ENCODE peak calls at places on chromosomes 1 and 21, in four cellular contexts. K is activated CD8-positive, alpha-beta memory T cell treated with anti-CD3 and anti-CD28 coated beads for 1 hour; U is globus pallidus; N is NCI-H345. E is an unnamed sample.

GRCh38 chr1:114215426-114215825 is 61.8 kb upstream of the SYT6 start:
- DNase-seq in K (no peak), U (no peak), N (no peak), E (no peak)

GRCh38 chr1:23098463-23099170 is 70.0 kb downstream of the LUZP1 start:
- DNase-seq in K (peak; percentile 23), U (peak; percentile 71), N (peak; percentile 74), E (peak; percentile 67)

GRCh38 chr21:21196087-21196486 is 197.9 kb downstream of the NCAM2 start:
- DNase-seq in K (no peak), U (no peak), N (no peak), E (no peak)

GRCh38 chr1:79982218-79982617 is 975.7 kb upstream of the ADGRL4 start:
- DNase-seq in K (no peak), U (peak; percentile 64), N (no peak), E (peak; percentile 37)

GRCh38 chr1:210754931-210755670 is 378.8 kb downstream of the KCNH1 start:
- DNase-seq in K (no peak), U (peak; percentile 40), N (peak; percentile 99), E (no peak)

GRCh38 chr1:42941640-42942330 is 16.9 kb downstream of the SLC2A1 start:
- DNase-seq in K (no peak), U (peak; percentile 61), N (no peak), E (peak; percentile 90)

GRCh38 chr1:26537951-26538352 is 8.4 kb downstream of the RPS6KA1 start:
- DNase-seq in K (no peak), U (peak; percentile 75), N (no peak), E (peak; percentile 18)

GRCh38 chr1:241624925-241625324 is 15.2 kb downstream of the CHML start:
- DNase-seq in K (no peak), U (no peak), N (no peak), E (no peak)

GRCh38 chr21:32562426-32562825 is 22.9 kb downstream of the TCP10L start:
- DNase-seq in K (no peak), U (no peak), N (no peak), E (peak; percentile 49)

GRCh38 chr1:67085326-67085725 is 31.4 kb upstream of the SLC35D1 start:
- DNase-seq in K (no peak), U (peak; percentile 50), N (no peak), E (no peak)

GRCh38 chr1:119275930-119276215 is 92.7 kb upstream of the HAO2 start:
- DNase-seq in K (no peak), U (no peak), N (no peak), E (no peak)

GRCh38 chr1:8728464-8728863 is 89.0 kb downstream of the RERE start:
- DNase-seq in K (no peak), U (no peak), N (no peak), E (no peak)

GRCh38 chr1:1918901-1919303 is at the start of gene TMEM52:
- DNase-seq in K (no peak), U (no peak), N (no peak), E (no peak)

GRCh38 chr21:42187976-42188653 is 30.8 kb upstream of the ABCG1 start:
- DNase-seq in K (peak; percentile 62), U (peak; percentile 53), N (no peak), E (peak; percentile 18)

GRCh38 chr1:54679055-54679643 is 36.5 kb upstream of the TTC4 start:
- DNase-seq in K (no peak), U (no peak), N (no peak), E (no peak)

GRCh38 chr1:240000634-240001033 is 91.0 kb upstream of the FMN2 start:
- DNase-seq in K (no peak), U (no peak), N (no peak), E (peak; percentile 75)

GRCh38 chr1:166969074-166969677 is 6.2 kb downstream of the ILDR2 start:
- DNase-seq in K (no peak), U (no peak), N (no peak), E (no peak)

GRCh38 chr1:232168513-232168912 is 461.4 kb downstream of the SIPA1L2 start:
- DNase-seq in K (no peak), U (no peak), N (no peak), E (no peak)

GRCh38 chr1:148264374-148265276 is 112.5 kb upstream of the NBPF11 start:
- DNase-seq in K (no peak), U (peak; percentile 24), N (no peak), E (no peak)

GRCh38 chr1:51326839-51327238 is 3.5 kb downstream of the TTC39A start:
- DNase-seq in K (no peak), U (no peak), N (no peak), E (no peak)

GRCh38 chr1:59272507-59272906 is 24.4 kb upstream of the FGGY start:
- DNase-seq in K (no peak), U (no peak), N (no peak), E (peak; percentile 80)

GRCh38 chr1:159172599-159173291 is 1.3 kb downstream of the CADM3 start:
- DNase-seq in K (no peak), U (no peak), N (no peak), E (no peak)